ENCODE peak calls at places on chromosomes 4 and X, in five cellular contexts. U is cardiac muscle cell; T is CD8-positive, alpha-beta T cell; P is HL-60; N is left ventricle myocardium inferior. M is an unnamed sample.

GRCh38 chr4:6926681-6927478 is 17.3 kb downstream of the TBC1D14 start:
- DNase-seq in N (peak; percentile 50), U (no peak), T (peak; percentile 67), P (no peak), M (no peak)

GRCh38 chrX:118718737-118719136 is 8.7 kb upstream of the IL13RA1 start:
- DNase-seq in N (no peak), P (peak; percentile 66), U (no peak), T (no peak), M (no peak)

GRCh38 chr4:142353149-142353738 is 492.9 kb downstream of the INPP4B start:
- DNase-seq in U (peak; percentile 80), N (no peak), T (no peak), P (no peak), M (peak; percentile 71)

GRCh38 chr4:159608434-159608833 is 505.6 kb downstream of the RAPGEF2 start:
- DNase-seq in P (no peak), T (no peak), U (no peak), N (no peak), M (peak; percentile 41)

GRCh38 chrX:68432648-68433047 is 647 bp downstream of the OPHN1 start:
- DNase-seq in N (no peak), T (no peak), U (peak; percentile 2), P (no peak), M (peak; percentile 16)

GRCh38 chr4:121936101-121936500 is 15.8 kb downstream of the TRPC3 start:
- DNase-seq in P (no peak), U (no peak), N (no peak), T (no peak), M (no peak)

GRCh38 chrX:152926279-152926678 is 28.4 kb downstream of the ZNF185 start:
- DNase-seq in T (peak; percentile 53), U (no peak), N (no peak), P (peak; percentile 61), M (peak; percentile 63)

GRCh38 chr4:41538017-41538733 is at the start of gene LIMCH1:
- DNase-seq in P (no peak), U (peak; percentile 10), T (no peak), N (peak; percentile 73), M (no peak)

GRCh38 chrX:75609361-75609760 is 86.5 kb upstream of the ZDHHC15 start:
- DNase-seq in U (no peak), P (no peak), T (no peak), N (no peak), M (no peak)

GRCh38 chrX:64093761-64094160 is 111.7 kb downstream of the AMER1 start:
- DNase-seq in N (no peak), U (peak; percentile 22), T (no peak), P (no peak), M (peak; percentile 19)

GRCh38 chr4:93835929-93836328 is 7.4 kb downstream of the ATOH1 start:
- DNase-seq in T (no peak), U (no peak), P (no peak), N (no peak), M (no peak)

GRCh38 chrX:110170029-110170428 is 147.9 kb downstream of the AMMECR1 start:
- DNase-seq in P (no peak), N (no peak), T (no peak), U (no peak), M (no peak)

GRCh38 chr4:151358266-151358665 is 32.9 kb upstream of the SH3D19 start:
- DNase-seq in N (no peak), T (no peak), U (no peak), P (no peak), M (peak; percentile 6)

GRCh38 chrX:71909956-71910355 is 689 bp upstream of the NHSL2 start:
- DNase-seq in N (no peak), P (no peak), U (peak; percentile 45), T (no peak), M (no peak)

GRCh38 chrX:37684426-37684825 is 1.2 kb upstream of the XK start:
- DNase-seq in P (no peak), U (peak; percentile 59), N (no peak), T (no peak), M (no peak)

GRCh38 chr4:72860766-72861165 is 208.8 kb downstream of the COX18 start:
- DNase-seq in N (no peak), T (no peak), P (no peak), U (no peak), M (no peak)

GRCh38 chr4:140049924-140050681 is 103.9 kb downstream of the MAML3 start:
- DNase-seq in U (peak; percentile 39), N (no peak), T (no peak), P (no peak), M (peak; percentile 41)

GRCh38 chr4:6394671-6395081 is 77.7 kb downstream of the PPP2R2C start:
- DNase-seq in P (no peak), T (no peak), N (no peak), U (no peak), M (no peak)

GRCh38 chr4:3308691-3309090 is 15.9 kb downstream of the RGS12 start:
- DNase-seq in N (no peak), T (no peak), P (no peak), U (no peak), M (no peak)

GRCh38 chr4:122083971-122084370 is 68.2 kb upstream of the BLTP1 start:
- DNase-seq in P (no peak), U (no peak), T (no peak), N (no peak), M (no peak)

GRCh38 chrX:49912866-49913265 is 9.5 kb upstream of the CLCN5 start:
- DNase-seq in P (no peak), T (no peak), U (no peak), N (no peak), M (no peak)

GRCh38 chrX:19912-20571 is 261.1 kb upstream of the PLCXD1 start:
- DNase-seq in U (no peak), N (no peak), T (peak; percentile 49), P (no peak), M (peak; percentile 5)

GRCh38 chr4:91688413-91688812 is 615.4 kb upstream of the GRID2 start:
- DNase-seq in T (no peak), U (no peak), P (no peak), N (no peak), M (no peak)

GRCh38 chrX:139691843-139692505 is 16.0 kb downstream of the MCF2 start:
- DNase-seq in T (no peak), N (no peak), P (no peak), U (peak; percentile 10), M (peak; percentile 3)

GRCh38 chr4:25021206-25021605 is 9.5 kb downstream of the LGI2 start:
- DNase-seq in P (no peak), U (no peak), N (no peak), T (no peak), M (no peak)

GRCh38 chr4:104494161-104494560 is 533 bp downstream of the CXXC4 start:
- DNase-seq in N (no peak), T (no peak), U (no peak), P (no peak), M (no peak)

GRCh38 chr4:3407171-3407771 is 34.5 kb upstream of the HGFAC start:
- DNase-seq in T (no peak), U (no peak), P (no peak), N (no peak), M (no peak)

GRCh38 chrX:13226214-13226613 is 93.6 kb downstream of the ATXN3L start:
- DNase-seq in T (no peak), N (no peak), P (no peak), U (no peak), M (no peak)

GRCh38 chr4:7892212-7893019 is 47.2 kb downstream of the AFAP1 start:
- DNase-seq in P (no peak), N (no peak), U (no peak), T (no peak), M (no peak)

GRCh38 chrX:6151971-6152370 is 76.7 kb downstream of the NLGN4X start:
- DNase-seq in P (no peak), T (no peak), U (no peak), N (no peak), M (no peak)

GRCh38 chrX:30821116-30821515 is 67.9 kb downstream of the TAB3 start:
- DNase-seq in P (no peak), U (no peak), N (no peak), T (no peak), M (peak; percentile 28)

GRCh38 chr4:7212921-7213320 is 20.6 kb downstream of the SORCS2 start:
- DNase-seq in P (no peak), U (no peak), T (no peak), N (no peak), M (no peak)

GRCh38 chr4:76989391-76990061 is 40.0 kb downstream of the SEPTIN11 start:
- DNase-seq in U (no peak), P (peak; percentile 2), T (peak; percentile 74), N (no peak), M (no peak)

GRCh38 chrX:80766916-80767315 is 42.8 kb downstream of the BRWD3 start:
- DNase-seq in P (no peak), U (no peak), N (no peak), T (no peak), M (no peak)

DNA sequence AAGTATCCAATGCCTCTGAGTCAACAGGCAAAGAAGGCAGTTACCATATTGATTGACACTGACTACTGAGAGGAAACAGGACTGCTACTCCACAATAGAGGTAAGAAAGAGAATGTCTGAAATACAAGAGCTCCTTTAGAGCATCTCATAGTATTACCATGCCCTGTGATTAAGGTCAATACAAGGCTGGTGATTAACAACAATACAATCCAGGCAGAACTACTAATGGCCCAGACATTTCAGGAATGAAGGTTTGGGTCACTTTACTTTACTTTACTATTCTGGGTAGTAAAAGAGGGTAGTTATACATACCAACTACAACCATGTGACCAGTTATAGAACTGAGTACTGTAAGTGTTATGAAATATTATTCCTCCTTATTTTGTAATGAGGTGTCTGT is 44.5 kb downstream of the BRWD3 start:
- DNase-seq in U (no peak), N (no peak), T (no peak), P (no peak), M (peak; percentile 63)
- H3K4me3 ChIP-seq in U (no peak overlapping the region), N (no peak overlapping the region), T (no peak overlapping the region), P (no peak overlapping the region), M (no peak overlapping the region)

GRCh38 chrX:84907324-84907946 is 96.2 kb upstream of the APOOL start:
- DNase-seq in P (no peak), N (no peak), U (peak; percentile 6), T (no peak), M (peak; percentile 2)
- TF ChIP-seq CTCF in P (no peak), N (peak; percentile 29), U (no peak), T (no peak), M (peak; percentile 16)

DNA sequence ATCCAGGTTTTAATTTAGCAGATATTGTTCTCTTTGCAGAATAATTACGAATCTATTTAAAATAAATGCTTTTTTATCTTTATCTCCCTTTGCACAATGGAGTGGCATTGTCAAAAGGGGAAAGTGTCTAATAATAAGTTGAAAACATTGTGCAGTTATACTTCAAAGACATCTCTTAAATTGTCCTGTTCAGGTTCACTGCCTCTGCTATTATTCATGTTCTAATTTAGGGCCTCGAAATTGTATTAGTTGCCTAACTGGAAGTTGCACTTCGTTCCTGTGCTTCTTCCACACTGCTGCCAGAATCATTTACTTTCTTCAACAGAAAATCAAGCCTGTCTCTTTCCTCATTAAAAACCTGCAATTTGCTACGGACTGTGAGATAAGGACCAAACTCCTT is 150.5 kb upstream of the SPRY1 start:
- DNase-seq in T (no peak), U (no peak), P (no peak), N (no peak), M (no peak)
- H3K4me3 ChIP-seq in T (no peak overlapping the region), U (no peak overlapping the region), P (no peak overlapping the region), N (no peak overlapping the region), M (no peak overlapping the region)

DNA sequence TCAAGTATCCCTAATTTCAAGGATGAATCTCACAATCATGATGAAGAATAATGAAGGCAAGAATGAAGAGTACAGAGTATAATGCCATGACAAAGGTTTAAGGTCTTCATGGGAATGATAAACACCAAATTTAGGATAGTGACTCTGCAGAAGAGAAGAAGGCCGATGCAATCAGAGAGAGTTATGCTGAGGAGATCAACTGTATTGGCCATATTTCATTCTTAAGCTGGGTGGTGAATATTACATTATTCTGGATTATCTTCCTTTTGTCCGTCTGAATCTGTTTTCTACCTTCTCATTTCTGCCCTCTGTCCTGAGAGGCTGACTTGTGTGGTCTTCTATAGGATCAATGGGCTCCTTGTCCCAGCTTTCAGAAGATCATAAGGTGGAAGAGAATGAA is 7.8 kb upstream of the METAP1 start:
- DNase-seq in U (no peak), P (no peak), N (no peak), T (no peak), M (no peak)
- TF ChIP-seq CTCF in U (no peak), P (no peak), N (no peak), T (no peak), M (no peak)